ENCODE peak calls at places on chromosomes 6 and 20, in six cellular contexts. B, M, L, F, T and G are unnamed samples.

GRCh38 chr20:7383218-7383617 is 557.0 kb downstream of the HAO1 start:
- DNase-seq in B (no peak), M (no peak), L (no peak), F (no peak), T (no peak), G (no peak)

GRCh38 chr6:71197267-71197666 is 91.3 kb upstream of the OGFRL1 start:
- DNase-seq in B (no peak), M (peak), L (no peak), F (no peak), T (peak), G (no peak)

GRCh38 chr6:129110687-129111343 is 227.9 kb downstream of the LAMA2 start:
- DNase-seq in B (no peak), M (no peak), L (no peak), F (no peak), T (no peak), G (no peak)

GRCh38 chr6:122755901-122756300 is 23.6 kb upstream of the FABP7 start:
- DNase-seq in B (no peak), M (no peak), L (no peak), F (no peak), T (peak), G (peak)

GRCh38 chr6:29488874-29489273 is 1.1 kb upstream of the MAS1L start:
- DNase-seq in B (no peak), M (no peak), L (no peak), F (no peak), T (no peak), G (no peak)

GRCh38 chr6:13765570-13765969 is 48.8 kb downstream of the MCUR1 start:
- DNase-seq in B (no peak), M (peak), L (no peak), F (no peak), T (no peak), G (no peak)

GRCh38 chr6:465531-466348 is 74.2 kb downstream of the IRF4 start:
- DNase-seq in B (no peak), M (no peak), L (no peak), F (no peak), T (no peak), G (no peak)

GRCh38 chr6:161918154-161918553 is 644.3 kb upstream of the AGPAT4 start:
- DNase-seq in B (no peak), M (peak), L (no peak), F (no peak), T (no peak), G (no peak)

GRCh38 chr20:48422242-48422960 is 405.4 kb downstream of the PREX1 start:
- DNase-seq in B (no peak), M (no peak), L (no peak), F (peak), T (no peak), G (no peak)

GRCh38 chr6:11989376-11989775 is 22.7 kb upstream of the HIVEP1 start:
- DNase-seq in B (no peak), M (no peak), L (no peak), F (no peak), T (no peak), G (no peak)

GRCh38 chr6:163661271-163661671 is 246.8 kb downstream of the QKI start:
- DNase-seq in B (no peak), M (no peak), L (no peak), F (peak), T (no peak), G (no peak)

DNA sequence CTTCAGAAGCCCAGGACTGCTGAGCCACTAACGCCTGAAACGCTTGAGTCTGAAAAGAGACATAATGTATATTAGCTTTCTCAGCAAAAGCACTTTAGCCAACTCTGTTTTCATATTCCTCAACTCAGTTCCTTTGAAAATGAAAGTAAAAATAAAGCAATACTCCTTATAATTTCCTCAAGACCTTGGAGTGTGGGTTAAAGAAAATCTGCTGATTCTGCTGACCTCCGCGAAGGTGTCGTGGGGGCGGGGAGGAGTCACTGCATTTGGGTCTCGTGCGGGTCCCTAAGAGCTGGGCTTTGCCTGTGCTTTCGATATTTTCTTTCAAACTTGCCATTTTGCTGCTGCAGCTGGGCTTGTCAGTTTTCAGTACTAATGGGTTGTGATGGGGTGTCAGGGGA is 142.2 kb upstream of the ARID1B start:
- DNase-seq in B (no peak), M (no peak), L (no peak), F (peak), T (no peak), G (peak)
- H3K4me3 ChIP-seq in B (peak), M (no peak), L (no peak), F (peak), T (no peak), G (no peak)

GRCh38 chr20:38212806-38213606 is 47.5 kb downstream of the KIAA1755 start:
- DNase-seq in B (peak), M (no peak), L (no peak), F (no peak), T (no peak), G (no peak)
- H3K4me3 ChIP-seq in B (no peak), M (no peak), L (no peak), F (no peak), T (no peak), G (no peak)

GRCh38 chr6:116254297-116254724 is 436 bp upstream of the TSPYL4 start:
- DNase-seq in B (no peak), M (no peak), L (no peak), F (no peak), T (no peak), G (no peak)
- H3K4me3 ChIP-seq in B (peak), M (peak), L (peak), F (peak), T (peak), G (peak)

GRCh38 chr20:50802289-50802688 is 7.4 kb downstream of the BCAS4 start:
- DNase-seq in B (no peak), M (no peak), L (no peak), F (no peak), T (no peak), G (no peak)

GRCh38 chr20:50801747-50802125 is 6.9 kb downstream of the BCAS4 start:
- DNase-seq in B (no peak), M (no peak), L (no peak), F (no peak), T (no peak), G (no peak)

GRCh38 chr20:50806126-50806768 is 11.4 kb downstream of the BCAS4 start:
- DNase-seq in B (no peak), M (no peak), L (no peak), F (no peak), T (no peak), G (no peak)

GRCh38 chr20:50804453-50805348 is 9.8 kb downstream of the BCAS4 start:
- DNase-seq in B (no peak), M (no peak), L (no peak), F (peak), T (no peak), G (no peak)

GRCh38 chr20:50805349-50805684 is 10.5 kb downstream of the BCAS4 start:
- DNase-seq in B (no peak), M (no peak), L (no peak), F (no peak), T (no peak), G (no peak)
- H3K4me3 ChIP-seq in B (no peak), M (no peak), L (no peak), F (peak), T (no peak), G (no peak)

GRCh38 chr20:23634044-23634801 is 3.5 kb downstream of the CST3 start:
- DNase-seq in B (no peak), M (no peak), L (no peak), F (no peak), T (no peak), G (no peak)
- H3K4me3 ChIP-seq in B (no peak), M (no peak), L (no peak), F (no peak), T (no peak), G (no peak)

DNA sequence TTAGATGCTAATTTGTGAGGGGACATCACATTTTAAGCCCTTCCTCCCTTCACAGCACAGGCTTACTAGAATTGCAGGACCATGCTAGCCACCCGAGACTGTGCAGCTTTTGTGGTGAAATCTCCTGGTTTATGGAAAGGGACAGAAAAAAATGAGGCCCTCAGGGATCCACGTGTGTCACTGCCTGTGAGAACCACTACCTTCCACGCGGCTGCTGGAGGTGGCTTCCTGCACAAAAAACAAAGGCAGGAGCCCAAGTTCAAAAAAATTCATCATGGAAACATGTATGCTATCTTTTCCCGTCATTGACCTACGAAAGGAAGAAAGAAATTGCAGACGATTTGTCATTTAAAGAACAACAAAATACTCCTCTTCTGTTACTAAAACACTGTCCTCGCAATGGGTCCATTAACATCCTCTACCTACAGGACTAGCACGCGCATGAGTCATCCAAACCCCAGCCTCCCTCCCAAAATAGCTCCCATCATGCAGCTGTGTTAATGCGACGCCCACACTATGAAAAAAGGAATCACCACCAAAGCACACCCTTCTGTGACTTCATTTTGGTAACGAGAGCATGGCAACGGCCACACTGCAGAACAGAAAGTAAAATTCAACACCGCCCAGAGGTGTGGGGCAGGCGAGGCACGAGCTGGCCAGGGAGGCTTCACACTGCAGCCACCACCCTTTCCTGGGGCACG is 45.7 kb downstream of the RAMACL start:
- DNase-seq in B (no peak), M (no peak), L (no peak), F (peak), T (no peak), G (no peak)
- H3K4me3 ChIP-seq in B (peak), M (no peak), L (no peak), F (peak), T (no peak), G (no peak)

DNA sequence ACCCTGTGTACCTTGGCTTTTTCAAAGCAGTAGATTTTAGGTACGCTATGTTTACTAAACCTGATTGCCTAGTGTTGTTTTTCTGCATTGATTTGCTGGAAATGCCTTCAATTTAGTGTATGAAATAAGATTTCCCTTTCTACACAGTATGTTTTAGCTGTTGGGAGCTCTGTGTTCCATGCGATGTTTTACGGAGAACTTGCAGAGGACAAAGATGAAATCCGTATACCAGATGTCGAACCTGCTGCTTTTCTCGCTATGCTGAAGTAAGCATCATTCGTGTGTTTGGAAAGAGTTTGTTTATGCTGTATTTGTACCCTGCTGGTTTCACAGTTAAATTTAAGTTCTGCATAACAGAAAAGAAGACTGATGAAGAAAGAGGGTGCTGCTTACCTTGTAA is 1.9 kb downstream of the BTBD3 start:
- DNase-seq in B (no peak), M (no peak), L (no peak), F (no peak), T (no peak), G (no peak)
- H3K4me3 ChIP-seq in B (peak), M (no peak), L (no peak), F (no peak), T (no peak), G (no peak)

GRCh38 chr20:63847374-63848002 is 13.8 kb upstream of the ABHD16B start:
- DNase-seq in B (no peak), M (no peak), L (peak), F (no peak), T (peak), G (peak)
- H3K4me3 ChIP-seq in B (no peak), M (no peak), L (no peak), F (no peak), T (peak), G (no peak)

GRCh38 chr6:108176281-108177089 is 10.7 kb downstream of the NR2E1 start:
- DNase-seq in B (no peak), M (no peak), L (peak), F (no peak), T (peak), G (no peak)

GRCh38 chr6:108171918-108172516 is 6.2 kb downstream of the NR2E1 start:
- DNase-seq in B (no peak), M (no peak), L (no peak), F (no peak), T (no peak), G (no peak)

GRCh38 chr6:108175592-108176279 is 9.9 kb downstream of the NR2E1 start:
- DNase-seq in B (peak), M (no peak), L (peak), F (no peak), T (peak), G (peak)

GRCh38 chr6:108174371-108175175 is 8.8 kb downstream of the NR2E1 start:
- DNase-seq in B (no peak), M (peak), L (peak), F (no peak), T (peak), G (peak)

GRCh38 chr6:108175176-108175591 is 9.4 kb downstream of the NR2E1 start:
- DNase-seq in B (no peak), M (no peak), L (no peak), F (no peak), T (no peak), G (no peak)
- H3K4me3 ChIP-seq in B (peak), M (no peak), L (no peak), F (no peak), T (peak), G (peak)